ENCODE peak calls at places on chromosomes 1 and 21, in five cellular contexts. P is right atrium auricular region, J is aorta, X is H7, Q is AG08395. T is an unnamed sample.

GRCh38 chr1:119713039-119713537 is 1.4 kb downstream of the PHGDH start:
- DNase-seq in P (peak), J (no peak), X (no peak), Q (peak), T (no peak)

GRCh38 chr1:30315185-30315960 is 408.0 kb downstream of the MATN1 start:
- DNase-seq in P (peak), J (no peak), X (peak), Q (no peak), T (peak)

GRCh38 chr1:203200059-203200553 is 13.6 kb upstream of the CHI3L1 start:
- DNase-seq in P (peak), J (peak), X (no peak), Q (peak), T (no peak)

GRCh38 chr1:32500387-32501209 is 35.7 kb downstream of the ZBTB8B start:
- DNase-seq in P (peak), J (peak), X (peak), Q (peak), T (peak)

GRCh38 chr1:21869620-21870121 is 57.6 kb downstream of the LDLRAD2 start:
- DNase-seq in P (peak), J (peak), X (no peak), Q (peak), T (peak)

GRCh38 chr1:46622341-46622740 is 5.7 kb upstream of the MOB3C start:
- DNase-seq in P (no peak), J (no peak), X (peak), Q (peak), T (peak)

GRCh38 chr1:206925116-206925736 is 3.5 kb upstream of the FCMR start:
- DNase-seq in P (no peak), J (peak), X (peak), Q (no peak), T (no peak)

GRCh38 chr1:196400478-196401453 is 207.5 kb downstream of the KCNT2 start:
- DNase-seq in P (peak), J (peak), X (no peak), Q (peak), T (no peak)

GRCh38 chr1:100955322-100955721 is 59.4 kb downstream of the SLC30A7 start:
- DNase-seq in P (no peak), J (no peak), X (no peak), Q (peak), T (peak)

GRCh38 chr1:6745073-6745472 is 40.2 kb upstream of the CAMTA1 start:
- DNase-seq in P (no peak), J (no peak), X (no peak), Q (no peak), T (no peak)

GRCh38 chr1:101291562-101292035 is 54.8 kb downstream of the S1PR1 start:
- DNase-seq in P (no peak), J (peak), X (no peak), Q (peak), T (no peak)

GRCh38 chr1:234348964-234349363 is 24.3 kb upstream of the COA6 start:
- DNase-seq in P (no peak), J (no peak), X (no peak), Q (no peak), T (no peak)

GRCh38 chr1:34865981-34866761 is 6.6 kb upstream of the SMIM12 start:
- DNase-seq in P (peak), J (peak), X (peak), Q (peak), T (peak)

GRCh38 chr1:31798433-31799195 is 17.2 kb downstream of the SPOCD1 start:
- DNase-seq in P (no peak), J (peak), X (peak), Q (peak), T (peak)

GRCh38 chr21:41678016-41678935 is 88.6 kb downstream of the RIPK4 start:
- DNase-seq in P (no peak), J (no peak), X (no peak), Q (no peak), T (peak)

GRCh38 chr21:38266732-38267131 is 9.9 kb downstream of the KCNJ15 start:
- DNase-seq in P (no peak), J (no peak), X (no peak), Q (peak), T (no peak)

GRCh38 chr1:84632975-84633427 is 57.3 kb downstream of the SSX2IP start:
- DNase-seq in P (no peak), J (no peak), X (no peak), Q (peak), T (no peak)

GRCh38 chr21:15282666-15283065 is 217.9 kb upstream of the NRIP1 start:
- DNase-seq in P (no peak), J (no peak), X (no peak), Q (no peak), T (no peak)